ENCODE peak calls at places on chromosomes 6 and 20, in seven cellular contexts. One of them, this sample, is unnamed. For H3K27me3, the result is how much of the 10 kb centered on the place peaks cover.

GRCh38 chr20:3904224-3904623 is 15.0 kb downstream of the PANK2 start:
- DNase-seq in left lung: no peak
- DNase-seq in adipocyte: no peak
- DNase-seq in transverse colon: no peak
- DNase-seq in A673: no peak
- DNase-seq in tibial artery: no peak
- DNase-seq in astrocyte: no peak
- DNase-seq in this sample: no peak

GRCh38 chr20:45835230-45836224 is 1.9 kb downstream of the SNX21 start:
- DNase-seq in left lung: no peak
- DNase-seq in adipocyte: peak
- DNase-seq in transverse colon: peak
- DNase-seq in A673: no peak
- DNase-seq in tibial artery: peak
- DNase-seq in astrocyte: peak
- DNase-seq in this sample: peak

GRCh38 chr6:158938220-158938619 is 61.8 kb downstream of the RSPH3 start:
- DNase-seq in left lung: no peak
- DNase-seq in adipocyte: no peak
- DNase-seq in transverse colon: no peak
- DNase-seq in A673: no peak
- DNase-seq in tibial artery: no peak
- DNase-seq in astrocyte: no peak
- DNase-seq in this sample: no peak

GRCh38 chr6:39452746-39453145 is 130.2 kb upstream of the KCNK16 start:
- DNase-seq in left lung: no peak
- DNase-seq in adipocyte: no peak
- DNase-seq in transverse colon: no peak
- DNase-seq in A673: peak
- DNase-seq in tibial artery: no peak
- DNase-seq in astrocyte: no peak
- DNase-seq in this sample: peak

GRCh38 chr6:140567469-140567868 is 1193.0 kb upstream of the CITED2 start:
- DNase-seq in left lung: no peak
- DNase-seq in adipocyte: peak
- DNase-seq in transverse colon: no peak
- DNase-seq in A673: no peak
- DNase-seq in tibial artery: no peak
- DNase-seq in astrocyte: peak
- DNase-seq in this sample: peak

GRCh38 chr6:159969921-159970320 is 1.0 kb downstream of the IGF2R start:
- DNase-seq in left lung: no peak
- DNase-seq in adipocyte: peak
- DNase-seq in transverse colon: peak
- DNase-seq in A673: peak
- DNase-seq in tibial artery: peak
- DNase-seq in astrocyte: peak
- DNase-seq in this sample: peak

GRCh38 chr6:93416575-93417420 is 2.6 kb downstream of the EPHA7 start:
- DNase-seq in left lung: no peak
- DNase-seq in adipocyte: no peak
- DNase-seq in transverse colon: peak
- DNase-seq in A673: peak
- DNase-seq in tibial artery: no peak
- DNase-seq in astrocyte: peak
- DNase-seq in this sample: peak

GRCh38 chr20:2535711-2536561 is 437 bp upstream of the TMC2 start:
- DNase-seq in left lung: no peak
- DNase-seq in adipocyte: no peak
- DNase-seq in transverse colon: no peak
- DNase-seq in A673: no peak
- DNase-seq in tibial artery: no peak
- DNase-seq in astrocyte: no peak
- DNase-seq in this sample: no peak

GRCh38 chr6:141402489-141402888 is 730.2 kb upstream of the GJE1 start:
- DNase-seq in left lung: no peak
- DNase-seq in adipocyte: no peak
- DNase-seq in transverse colon: no peak
- DNase-seq in A673: no peak
- DNase-seq in tibial artery: no peak
- DNase-seq in astrocyte: no peak
- DNase-seq in this sample: no peak

GRCh38 chr6:108116424-108116780 is 41.9 kb upstream of the OSTM1 start:
- DNase-seq in left lung: no peak
- DNase-seq in adipocyte: no peak
- DNase-seq in transverse colon: no peak
- DNase-seq in A673: no peak
- DNase-seq in tibial artery: no peak
- DNase-seq in astrocyte: no peak
- DNase-seq in this sample: no peak

GRCh38 chr6:108113557-108114519 is 39.3 kb upstream of the OSTM1 start:
- DNase-seq in left lung: no peak
- DNase-seq in adipocyte: peak
- DNase-seq in transverse colon: no peak
- DNase-seq in A673: peak
- DNase-seq in tibial artery: no peak
- DNase-seq in astrocyte: peak
- DNase-seq in this sample: peak

GRCh38 chr6:108116781-108117426 is 42.4 kb upstream of the OSTM1 start:
- DNase-seq in left lung: no peak
- DNase-seq in adipocyte: no peak
- DNase-seq in transverse colon: no peak
- DNase-seq in A673: no peak
- DNase-seq in tibial artery: no peak
- DNase-seq in astrocyte: no peak
- DNase-seq in this sample: no peak

GRCh38 chr6:108114861-108115597 is 40.5 kb upstream of the OSTM1 start:
- DNase-seq in left lung: peak
- DNase-seq in adipocyte: peak
- DNase-seq in transverse colon: peak
- DNase-seq in A673: peak
- DNase-seq in tibial artery: peak
- DNase-seq in astrocyte: peak
- DNase-seq in this sample: peak

DNA sequence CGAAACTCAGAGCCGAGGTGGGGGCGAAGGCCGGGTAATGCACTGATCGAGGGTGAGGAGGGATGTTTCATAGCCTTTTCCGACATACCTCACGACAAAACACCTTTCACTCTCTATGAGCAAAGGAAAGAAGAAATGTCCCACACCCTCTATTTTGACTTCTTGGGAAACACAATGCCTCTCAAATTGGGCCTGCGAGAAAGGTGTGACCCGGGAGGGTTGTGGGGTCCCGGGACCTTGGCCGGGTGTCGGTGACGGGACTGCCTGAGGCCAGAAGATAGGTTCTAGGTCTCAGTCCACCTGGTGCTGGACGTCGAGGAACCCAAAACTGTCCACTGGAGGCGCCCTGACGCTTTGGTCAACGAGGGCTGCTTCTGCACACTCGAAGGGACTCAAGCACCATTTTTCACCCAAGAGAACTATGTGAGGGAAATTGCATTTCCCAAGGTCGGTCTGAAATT is 41.1 kb upstream of the OSTM1 start:
- DNase-seq in left lung: peak
- DNase-seq in adipocyte: no peak
- DNase-seq in transverse colon: peak
- DNase-seq in A673: peak
- DNase-seq in tibial artery: peak
- DNase-seq in astrocyte: no peak
- DNase-seq in this sample: peak
- H3K27me3 ChIP-seq in left lung: under half
- H3K27me3 ChIP-seq in adipocyte: under half
- H3K27me3 ChIP-seq in transverse colon: half or more
- H3K27me3 ChIP-seq in A673: half or more
- H3K27me3 ChIP-seq in tibial artery: half or more
- H3K27me3 ChIP-seq in astrocyte: half or more
- H3K27me3 ChIP-seq in this sample: half or more

GRCh38 chr6:9028086-9028485 is 592.7 kb upstream of the SLC35B3 start:
- DNase-seq in left lung: no peak
- DNase-seq in adipocyte: no peak
- DNase-seq in transverse colon: no peak
- DNase-seq in A673: no peak
- DNase-seq in tibial artery: no peak
- DNase-seq in astrocyte: no peak
- DNase-seq in this sample: no peak
- H3K27me3 ChIP-seq in left lung: under half
- H3K27me3 ChIP-seq in adipocyte: under half
- H3K27me3 ChIP-seq in transverse colon: under half
- H3K27me3 ChIP-seq in A673: under half
- H3K27me3 ChIP-seq in tibial artery: under half
- H3K27me3 ChIP-seq in astrocyte: under half
- H3K27me3 ChIP-seq in this sample: under half

DNA sequence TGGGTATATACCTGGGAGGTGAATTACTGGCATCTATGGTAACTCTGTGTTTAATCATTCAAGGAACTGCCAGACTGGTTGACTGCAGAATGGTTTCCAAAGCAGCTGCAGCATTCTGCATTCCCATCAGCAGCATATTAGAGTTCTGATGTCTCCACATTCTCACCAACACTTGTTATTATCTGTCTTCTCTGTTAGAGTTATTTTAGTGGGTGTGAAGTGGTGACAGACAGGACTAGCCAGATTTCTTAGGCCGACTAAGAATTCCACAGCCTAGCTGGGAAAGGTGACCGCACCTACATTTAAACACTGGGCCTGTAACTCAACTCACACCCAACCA is 110.9 kb downstream of the TMEM170B start:
- DNase-seq in left lung: no peak
- DNase-seq in adipocyte: no peak
- DNase-seq in transverse colon: no peak
- DNase-seq in A673: no peak
- DNase-seq in tibial artery: no peak
- DNase-seq in astrocyte: no peak
- DNase-seq in this sample: no peak
- H3K27me3 ChIP-seq in left lung: under half
- H3K27me3 ChIP-seq in adipocyte: under half
- H3K27me3 ChIP-seq in transverse colon: under half
- H3K27me3 ChIP-seq in A673: under half
- H3K27me3 ChIP-seq in tibial artery: under half
- H3K27me3 ChIP-seq in astrocyte: under half
- H3K27me3 ChIP-seq in this sample: under half

GRCh38 chr6:106556368-106556960 is 72.8 kb downstream of the RTN4IP1 start:
- DNase-seq in left lung: no peak
- DNase-seq in adipocyte: peak
- DNase-seq in transverse colon: no peak
- DNase-seq in A673: peak
- DNase-seq in tibial artery: no peak
- DNase-seq in astrocyte: peak
- DNase-seq in this sample: peak

GRCh38 chr6:106557837-106558236 is 71.5 kb downstream of the RTN4IP1 start:
- DNase-seq in left lung: no peak
- DNase-seq in adipocyte: no peak
- DNase-seq in transverse colon: no peak
- DNase-seq in A673: no peak
- DNase-seq in tibial artery: no peak
- DNase-seq in astrocyte: no peak
- DNase-seq in this sample: peak

GRCh38 chr6:106555767-106556166 is 73.5 kb downstream of the RTN4IP1 start:
- DNase-seq in left lung: no peak
- DNase-seq in adipocyte: no peak
- DNase-seq in transverse colon: no peak
- DNase-seq in A673: no peak
- DNase-seq in tibial artery: no peak
- DNase-seq in astrocyte: no peak
- DNase-seq in this sample: no peak

GRCh38 chr6:106560966-106561740 is 68.1 kb downstream of the RTN4IP1 start:
- DNase-seq in left lung: no peak
- DNase-seq in adipocyte: peak
- DNase-seq in transverse colon: no peak
- DNase-seq in A673: no peak
- DNase-seq in tibial artery: no peak
- DNase-seq in astrocyte: peak
- DNase-seq in this sample: peak

DNA sequence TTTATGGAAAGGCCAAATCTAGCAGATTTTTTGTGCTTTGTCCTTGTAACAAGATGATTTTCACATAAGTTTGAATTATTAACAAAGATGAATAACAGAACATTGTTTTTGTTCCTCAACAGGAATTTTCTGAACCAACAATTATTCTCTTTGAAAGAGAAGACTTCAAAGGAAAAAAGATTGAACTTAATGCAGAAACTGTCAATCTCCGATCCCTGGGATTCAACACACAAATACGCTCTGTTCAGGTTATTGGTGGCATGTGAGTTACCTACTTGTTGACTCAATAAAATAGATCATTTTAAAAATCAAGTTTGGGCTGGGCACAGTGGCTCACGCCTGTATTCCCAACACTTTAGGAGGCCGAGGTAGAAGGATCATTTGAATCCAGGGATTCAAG is 70.9 kb downstream of the RTN4IP1 start:
- DNase-seq in left lung: no peak
- DNase-seq in adipocyte: no peak
- DNase-seq in transverse colon: no peak
- DNase-seq in A673: no peak
- DNase-seq in tibial artery: no peak
- DNase-seq in astrocyte: no peak
- DNase-seq in this sample: no peak
- H3K27me3 ChIP-seq in left lung: under half
- H3K27me3 ChIP-seq in adipocyte: under half
- H3K27me3 ChIP-seq in transverse colon: under half
- H3K27me3 ChIP-seq in A673: under half
- H3K27me3 ChIP-seq in tibial artery: under half
- H3K27me3 ChIP-seq in astrocyte: under half
- H3K27me3 ChIP-seq in this sample: under half

GRCh38 chr20:730005-730404 is 38.3 kb downstream of the SLC52A3 start:
- DNase-seq in left lung: no peak
- DNase-seq in adipocyte: no peak
- DNase-seq in transverse colon: no peak
- DNase-seq in A673: no peak
- DNase-seq in tibial artery: no peak
- DNase-seq in astrocyte: no peak
- DNase-seq in this sample: no peak
- H3K27me3 ChIP-seq in left lung: under half
- H3K27me3 ChIP-seq in adipocyte: under half
- H3K27me3 ChIP-seq in transverse colon: half or more
- H3K27me3 ChIP-seq in A673: under half
- H3K27me3 ChIP-seq in tibial artery: half or more
- H3K27me3 ChIP-seq in astrocyte: under half
- H3K27me3 ChIP-seq in this sample: under half

GRCh38 chr20:24698706-24699206 is 229.3 kb downstream of the SYNDIG1 start:
- DNase-seq in left lung: no peak
- DNase-seq in adipocyte: no peak
- DNase-seq in transverse colon: no peak
- DNase-seq in A673: no peak
- DNase-seq in tibial artery: no peak
- DNase-seq in astrocyte: no peak
- DNase-seq in this sample: no peak
- H3K27me3 ChIP-seq in left lung: under half
- H3K27me3 ChIP-seq in adipocyte: half or more
- H3K27me3 ChIP-seq in transverse colon: under half
- H3K27me3 ChIP-seq in A673: under half
- H3K27me3 ChIP-seq in tibial artery: under half
- H3K27me3 ChIP-seq in astrocyte: under half
- H3K27me3 ChIP-seq in this sample: under half

GRCh38 chr20:54131675-54132611 is 41.8 kb downstream of the CYP24A1 start:
- DNase-seq in left lung: no peak
- DNase-seq in adipocyte: no peak
- DNase-seq in transverse colon: no peak
- DNase-seq in A673: no peak
- DNase-seq in tibial artery: no peak
- DNase-seq in astrocyte: no peak
- DNase-seq in this sample: peak
- H3K27me3 ChIP-seq in left lung: under half
- H3K27me3 ChIP-seq in adipocyte: under half
- H3K27me3 ChIP-seq in transverse colon: under half
- H3K27me3 ChIP-seq in A673: under half
- H3K27me3 ChIP-seq in tibial artery: under half
- H3K27me3 ChIP-seq in astrocyte: under half
- H3K27me3 ChIP-seq in this sample: under half